ENCODE peak calls at places on chromosomes 4 and X, in seven cellular contexts. P is astrocyte of the cerebellum, U is A549, O is BJ, J is choroid plexus epithelial cell, H is suprapubic skin, E is cardiac muscle cell. D is an unnamed sample.

GRCh38 chrX:17931855-17932254 is 70.8 kb upstream of the RAI2 start:
- DNase-seq in H (no peak), O (no peak), J (no peak), U (no peak), E (no peak), P (no peak), D (no peak)

GRCh38 chr4:163930086-163930485 is 435.6 kb downstream of the TMA16 start:
- DNase-seq in J (no peak), O (no peak), U (no peak), H (no peak), P (no peak), E (no peak), D (no peak)

GRCh38 chr4:143313527-143313926 is 23.1 kb upstream of the GAB1 start:
- DNase-seq in E (no peak), O (no peak), U (no peak), H (no peak), J (no peak), P (no peak), D (no peak)

GRCh38 chrX:16207631-16208030 is 40.4 kb downstream of the MAGEB17 start:
- DNase-seq in P (no peak), E (no peak), O (no peak), U (no peak), H (no peak), J (no peak), D (no peak)

GRCh38 chr4:123046096-123046495 is 123.7 kb upstream of the NUDT6 start:
- DNase-seq in U (no peak), H (no peak), P (no peak), J (no peak), E (no peak), O (no peak), D (no peak)

GRCh38 chr4:186739802-186740434 is 16.3 kb upstream of the FAT1 start:
- DNase-seq in U (no peak), O (no peak), P (no peak), J (no peak), H (no peak), E (no peak), D (no peak)

GRCh38 chrX:41471786-41472185 is 24.6 kb downstream of the NYX start:
- DNase-seq in O (no peak), H (no peak), U (no peak), E (no peak), P (no peak), J (no peak), D (no peak)

GRCh38 chr4:117626664-117627063 is 407.6 kb upstream of the NDST3 start:
- DNase-seq in U (no peak), P (no peak), E (no peak), H (no peak), J (no peak), O (no peak), D (no peak)

GRCh38 chr4:616911-617643 is 8.3 kb upstream of the PDE6B start:
- DNase-seq in O (no peak), E (no peak), P (no peak), H (peak), U (no peak), J (no peak), D (no peak)

GRCh38 chr4:24322517-24322916 is 261.8 kb downstream of the DHX15 start:
- DNase-seq in O (no peak), U (no peak), H (no peak), E (no peak), P (peak), J (no peak), D (peak)
- H3K4me3 ChIP-seq in O (no peak), U (no peak), H (no peak), E (no peak), P (no peak), J (no peak), D (no peak)

GRCh38 chrX:154136627-154137161 is 7.3 kb upstream of the OPN1LW start:
- DNase-seq in U (peak), E (peak), H (peak), J (peak), P (no peak), O (peak), D (peak)
- H3K4me3 ChIP-seq in U (peak), E (no peak), H (peak), J (peak), P (no peak), O (peak), D (no peak)

DNA sequence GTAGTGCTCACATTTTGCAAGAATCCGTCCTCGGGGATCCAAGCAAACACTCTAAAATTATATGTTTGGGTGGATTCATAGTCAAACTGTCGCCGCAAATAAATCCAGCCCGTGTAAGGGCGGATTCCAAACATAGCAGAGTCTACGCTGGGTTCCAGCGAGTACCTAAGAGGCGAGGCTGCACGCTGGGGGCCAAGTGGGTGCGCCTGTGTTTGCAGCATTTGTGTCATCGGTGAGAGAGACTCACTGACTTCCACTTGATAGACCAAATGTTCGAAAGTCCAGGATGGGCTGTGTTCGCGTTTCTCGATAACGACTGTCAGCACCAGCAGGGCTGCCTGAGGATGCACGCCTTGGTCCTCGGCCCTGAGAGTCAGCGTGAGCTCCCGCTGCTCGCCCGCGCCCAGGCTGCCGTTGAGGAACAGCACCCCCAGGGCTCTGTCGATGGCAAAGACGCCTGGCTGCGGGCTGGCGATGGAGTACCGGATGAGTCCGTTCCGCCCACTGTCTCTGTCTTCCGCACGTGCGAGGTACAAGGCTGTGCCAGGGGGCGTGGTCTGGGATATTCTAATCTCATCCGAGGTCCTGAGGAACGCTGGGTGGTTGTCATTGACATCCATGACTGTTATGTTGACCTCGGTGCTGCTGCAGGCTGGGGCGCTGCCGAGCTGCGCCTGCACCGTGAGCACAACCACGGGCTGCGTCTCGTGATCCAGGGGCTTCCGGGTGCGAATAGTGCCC is 158.7 kb downstream of the DCHS2 start:
- DNase-seq in E (peak), U (no peak), P (no peak), H (no peak), J (no peak), O (no peak), D (peak)
- H3K4me3 ChIP-seq in E (peak), U (no peak), P (peak), H (peak), J (no peak), O (no peak), D (peak)

GRCh38 chrX:2732649-2733048 is 19.2 kb upstream of the XG start:
- DNase-seq in J (no peak), P (no peak), E (no peak), U (no peak), O (no peak), H (no peak), D (no peak)
- H3K4me3 ChIP-seq in J (no peak), P (no peak), E (no peak), U (no peak), O (no peak), H (no peak), D (no peak)

GRCh38 chr4:152327606-152328453 is 208.1 kb downstream of the FBXW7 start:
- DNase-seq in E (no peak), J (no peak), H (no peak), U (no peak), P (no peak), O (no peak), D (no peak)
- H3K4me3 ChIP-seq in E (no peak), J (no peak), H (no peak), U (no peak), P (no peak), O (no peak), D (no peak)

DNA sequence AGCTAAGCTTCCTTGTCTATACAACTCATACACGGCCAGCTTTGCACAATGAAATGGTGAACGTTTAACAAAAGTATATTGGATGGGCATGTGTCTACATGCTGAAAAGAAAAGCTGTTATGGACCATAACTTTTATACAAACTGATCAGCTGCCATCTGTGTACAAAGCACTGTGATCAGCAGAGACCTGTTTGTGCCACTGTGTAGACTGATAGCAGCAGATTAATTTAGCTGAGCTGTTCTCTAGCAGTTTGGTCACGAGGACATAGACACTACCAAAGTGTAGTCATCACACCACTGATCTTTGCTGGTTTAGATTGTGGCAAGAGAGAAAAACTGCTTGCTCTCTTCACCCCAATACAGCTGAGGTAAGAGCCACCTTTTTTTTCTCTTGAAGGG is 124.5 kb downstream of the RAPGEF2 start:
- DNase-seq in J (peak), P (no peak), O (no peak), E (no peak), H (no peak), U (no peak), D (no peak)
- H3K4me3 ChIP-seq in J (no peak), P (no peak), O (no peak), E (no peak), H (peak), U (no peak), D (no peak)

GRCh38 chrX:73563740-73564073 is 710 bp downstream of the CHIC1 start:
- DNase-seq in O (no peak), J (peak), U (peak), E (no peak), H (no peak), P (no peak), D (no peak)

GRCh38 chrX:73561791-73562190 is 1.2 kb upstream of the CHIC1 start:
- DNase-seq in P (no peak), O (no peak), H (no peak), E (no peak), J (peak), U (no peak), D (no peak)

GRCh38 chrX:73562986-73563739 is at the start of gene CHIC1:
- DNase-seq in H (peak), J (peak), P (peak), E (peak), O (no peak), U (peak), D (peak)

DNA sequence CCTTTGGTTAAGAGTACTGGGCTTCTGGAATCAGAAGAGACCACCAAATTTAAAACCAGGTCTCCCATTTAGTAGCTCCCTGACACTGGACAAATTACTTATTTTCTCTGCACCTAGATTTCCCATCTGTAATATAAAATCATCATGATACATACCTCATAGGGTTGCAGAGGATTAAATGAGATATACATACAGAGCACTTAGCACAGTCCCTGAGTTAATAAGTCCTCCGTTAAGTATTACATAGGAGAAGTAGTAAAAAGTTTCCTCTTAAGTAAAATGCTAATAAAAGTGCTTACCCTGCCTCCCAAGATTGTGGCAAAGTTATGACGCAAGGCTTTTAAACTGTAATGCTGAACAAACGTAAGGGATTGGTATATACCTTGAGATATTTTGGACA is 539 bp upstream of the CHIC1 start:
- DNase-seq in O (no peak), E (no peak), U (no peak), P (no peak), H (no peak), J (peak), D (no peak)
- H3K4me3 ChIP-seq in O (peak), E (peak), U (peak), P (peak), H (peak), J (peak), D (peak)

GRCh38 chr4:165331823-165332222 is 4.4 kb downstream of the MSMO1 start:
- DNase-seq in U (no peak), J (no peak), P (no peak), H (no peak), E (no peak), O (no peak), D (no peak)

GRCh38 chr4:165330666-165331065 is 3.2 kb downstream of the MSMO1 start:
- DNase-seq in U (no peak), O (no peak), J (no peak), E (no peak), H (no peak), P (no peak), D (no peak)

GRCh38 chr4:165332502-165332901 is 5.0 kb downstream of the MSMO1 start:
- DNase-seq in J (no peak), U (no peak), E (no peak), P (no peak), O (no peak), H (no peak), D (no peak)

GRCh38 chr4:165330071-165330470 is 2.6 kb downstream of the MSMO1 start:
- DNase-seq in U (no peak), P (no peak), E (no peak), O (no peak), J (no peak), H (no peak), D (no peak)

DNA sequence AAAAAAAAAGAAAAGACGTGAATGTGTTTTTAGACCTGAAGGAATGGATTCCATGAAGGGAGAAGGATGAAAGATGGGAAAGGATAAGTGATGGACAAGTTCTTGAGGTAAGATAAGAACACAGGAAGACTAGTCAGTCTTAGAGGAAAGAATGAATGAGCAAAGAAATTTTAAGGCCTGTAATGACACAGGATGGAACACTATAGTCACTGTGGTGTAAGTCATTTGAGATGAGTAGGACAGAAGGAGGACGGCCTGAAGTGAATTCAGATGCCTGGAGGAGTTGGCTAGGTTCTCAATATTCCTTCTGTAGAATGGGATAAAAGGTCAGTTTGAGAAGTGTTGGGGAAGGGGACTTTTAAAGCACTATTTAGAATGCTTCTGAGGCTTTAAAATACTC is 3.8 kb downstream of the MSMO1 start:
- DNase-seq in P (no peak), J (no peak), H (no peak), E (no peak), U (no peak), O (no peak), D (no peak)
- H3K4me3 ChIP-seq in P (peak), J (no peak), H (no peak), E (peak), U (no peak), O (no peak), D (no peak)

DNA sequence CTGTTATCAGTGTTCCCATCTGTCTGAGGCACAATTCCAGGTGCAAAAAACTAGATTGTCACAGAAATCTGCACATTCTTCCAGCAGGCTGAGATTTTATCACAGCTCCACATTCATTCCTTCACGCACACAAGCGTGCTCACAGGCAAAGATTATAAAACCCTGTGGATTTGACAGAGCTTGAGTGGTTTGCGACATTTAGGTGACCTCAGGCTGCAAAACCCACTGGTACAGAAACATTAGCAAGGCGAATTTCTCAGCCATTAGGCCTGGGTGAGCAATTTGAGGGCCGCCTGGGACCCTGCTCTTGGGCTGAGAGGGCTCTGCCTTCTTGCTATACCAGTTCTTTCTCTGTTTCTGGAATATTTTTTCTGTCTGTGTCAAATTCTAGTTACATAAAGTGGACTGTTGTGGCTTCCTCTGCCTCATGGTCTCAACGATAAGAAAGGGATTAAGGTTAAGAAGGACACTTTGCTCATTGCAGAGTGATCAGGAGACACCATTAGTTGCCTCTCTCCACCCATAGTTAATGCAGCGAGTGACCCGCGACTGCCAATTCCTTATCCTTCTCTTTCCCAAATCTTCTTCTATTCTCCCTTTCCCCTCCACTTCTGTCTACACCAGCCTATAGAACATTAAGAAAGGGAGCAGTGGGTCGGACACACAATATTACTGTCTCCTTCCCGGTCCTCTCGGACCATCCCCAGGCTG is 86.7 kb upstream of the C1QTNF7 start:
- DNase-seq in P (no peak), E (no peak), U (no peak), O (no peak), J (no peak), H (no peak), D (no peak)
- H3K4me3 ChIP-seq in P (no peak), E (no peak), U (no peak), O (no peak), J (no peak), H (peak), D (no peak)